ENCODE peak calls at places on chromosomes 11 and 22, in seven cellular contexts. One of them, this sample, is unnamed.

GRCh38 chr11:60710482-60710881 is 11.1 kb downstream of the MS4A8 start:
- DNase-seq in Right ventricle myocardium superior: no peak
- DNase-seq in EL: no peak
- DNase-seq in Ammon's horn: no peak
- DNase-seq in AG10803: no peak
- DNase-seq in A172: no peak
- DNase-seq in T-helper 1 cell: no peak
- DNase-seq in this sample: no peak

GRCh38 chr22:25896098-25896497 is 154.1 kb downstream of the MYO18B start:
- DNase-seq in Right ventricle myocardium superior: no peak
- DNase-seq in AG10803: no peak
- DNase-seq in T-helper 1 cell: no peak
- DNase-seq in Ammon's horn: no peak
- DNase-seq in A172: no peak
- DNase-seq in EL: no peak
- DNase-seq in this sample: no peak

GRCh38 chr11:8371516-8371884 is 107.8 kb upstream of the LMO1 start:
- DNase-seq in EL: no peak
- DNase-seq in Right ventricle myocardium superior: no peak
- DNase-seq in Ammon's horn: no peak
- DNase-seq in AG10803: no peak
- DNase-seq in T-helper 1 cell: no peak
- DNase-seq in A172: no peak
- DNase-seq in this sample: no peak

GRCh38 chr11:71268706-71269321 is 16.4 kb upstream of the SHANK2 start:
- DNase-seq in AG10803: no peak
- DNase-seq in Right ventricle myocardium superior: no peak
- DNase-seq in T-helper 1 cell: no peak
- DNase-seq in Ammon's horn: no peak
- DNase-seq in EL: no peak
- DNase-seq in A172: no peak
- DNase-seq in this sample: no peak

GRCh38 chr22:46187862-46188261 is 37.5 kb downstream of the PPARA start:
- DNase-seq in EL: no peak
- DNase-seq in AG10803: no peak
- DNase-seq in Right ventricle myocardium superior: no peak
- DNase-seq in Ammon's horn: no peak
- DNase-seq in A172: peak; percentile 52
- DNase-seq in T-helper 1 cell: no peak
- DNase-seq in this sample: no peak

GRCh38 chr22:37111156-37111717 is 1.7 kb upstream of the TMPRSS6 start:
- DNase-seq in Right ventricle myocardium superior: no peak
- DNase-seq in EL: no peak
- DNase-seq in AG10803: no peak
- DNase-seq in Ammon's horn: no peak
- DNase-seq in T-helper 1 cell: no peak
- DNase-seq in A172: no peak
- DNase-seq in this sample: no peak

GRCh38 chr11:1763336-1763795 is 361 bp downstream of the CTSD start:
- DNase-seq in Ammon's horn: no peak
- DNase-seq in EL: no peak
- DNase-seq in A172: no peak
- DNase-seq in Right ventricle myocardium superior: no peak
- DNase-seq in AG10803: no peak
- DNase-seq in T-helper 1 cell: no peak
- DNase-seq in this sample: no peak

GRCh38 chr11:48054994-48055291 is 74.6 kb downstream of the PTPRJ start:
- DNase-seq in Right ventricle myocardium superior: no peak
- DNase-seq in AG10803: no peak
- DNase-seq in Ammon's horn: no peak
- DNase-seq in T-helper 1 cell: no peak
- DNase-seq in EL: no peak
- DNase-seq in A172: no peak
- DNase-seq in this sample: no peak

GRCh38 chr11:27857588-27857987 is 157.3 kb upstream of the BDNF start:
- DNase-seq in A172: no peak
- DNase-seq in Right ventricle myocardium superior: no peak
- DNase-seq in EL: no peak
- DNase-seq in T-helper 1 cell: no peak
- DNase-seq in AG10803: no peak
- DNase-seq in Ammon's horn: no peak
- DNase-seq in this sample: no peak

GRCh38 chr11:31940396-31941037 is 129.4 kb upstream of the PAX6 start:
- DNase-seq in EL: peak; percentile 60
- DNase-seq in AG10803: peak; percentile 59
- DNase-seq in A172: peak; percentile 28
- DNase-seq in T-helper 1 cell: no peak
- DNase-seq in Right ventricle myocardium superior: peak; percentile 60
- DNase-seq in Ammon's horn: no peak
- DNase-seq in this sample: no peak

GRCh38 chr11:66996609-66997273 is 21.6 kb downstream of the C11orf86 start:
- DNase-seq in T-helper 1 cell: no peak
- DNase-seq in AG10803: peak; percentile 74
- DNase-seq in A172: peak; percentile 21
- DNase-seq in EL: peak; percentile 55
- DNase-seq in Ammon's horn: no peak
- DNase-seq in Right ventricle myocardium superior: peak; percentile 45
- DNase-seq in this sample: no peak

GRCh38 chr11:100682247-100682969 is 4.7 kb upstream of the ARHGAP42 start:
- DNase-seq in T-helper 1 cell: no peak
- DNase-seq in A172: peak; percentile 26
- DNase-seq in EL: peak; percentile 37
- DNase-seq in Ammon's horn: peak; percentile 33
- DNase-seq in Right ventricle myocardium superior: no peak
- DNase-seq in AG10803: peak; percentile 41
- DNase-seq in this sample: no peak

GRCh38 chr11:76610871-76611475 is 59.6 kb downstream of the LRRC32 start:
- DNase-seq in AG10803: no peak
- DNase-seq in T-helper 1 cell: no peak
- DNase-seq in A172: no peak
- DNase-seq in EL: no peak
- DNase-seq in Ammon's horn: no peak
- DNase-seq in Right ventricle myocardium superior: peak; percentile 58
- DNase-seq in this sample: peak; percentile 28

GRCh38 chr11:75270896-75271415 is 30.4 kb downstream of the TPBGL start:
- DNase-seq in T-helper 1 cell: no peak
- DNase-seq in AG10803: peak; percentile 36
- DNase-seq in Ammon's horn: no peak
- DNase-seq in EL: peak; percentile 19
- DNase-seq in Right ventricle myocardium superior: peak; percentile 9
- DNase-seq in A172: no peak
- DNase-seq in this sample: no peak

GRCh38 chr11:17508306-17508705 is 31.7 kb upstream of the ABCC8 start:
- DNase-seq in Ammon's horn: no peak
- DNase-seq in Right ventricle myocardium superior: peak; percentile 4
- DNase-seq in EL: peak; percentile 40
- DNase-seq in AG10803: no peak
- DNase-seq in A172: peak; percentile 14
- DNase-seq in T-helper 1 cell: no peak
- DNase-seq in this sample: no peak

GRCh38 chr11:70203749-70204465 is 811 bp downstream of the FADD start:
- DNase-seq in A172: peak; percentile 91
- DNase-seq in T-helper 1 cell: peak; percentile 80
- DNase-seq in AG10803: peak; percentile 77
- DNase-seq in Ammon's horn: no peak
- DNase-seq in Right ventricle myocardium superior: no peak
- DNase-seq in EL: peak; percentile 91
- DNase-seq in this sample: peak; percentile 42

GRCh38 chr11:36164522-36165250 is 124.5 kb downstream of the COMMD9 start:
- DNase-seq in T-helper 1 cell: no peak
- DNase-seq in AG10803: no peak
- DNase-seq in Ammon's horn: no peak
- DNase-seq in Right ventricle myocardium superior: no peak
- DNase-seq in EL: peak; percentile 31
- DNase-seq in A172: no peak
- DNase-seq in this sample: peak; percentile 30

GRCh38 chr11:59503276-59503675 is at the start of gene OR4D11:
- DNase-seq in Right ventricle myocardium superior: no peak
- DNase-seq in T-helper 1 cell: no peak
- DNase-seq in AG10803: no peak
- DNase-seq in EL: no peak
- DNase-seq in Ammon's horn: no peak
- DNase-seq in A172: no peak
- DNase-seq in this sample: no peak

GRCh38 chr11:118615282-118615979 is 8.0 kb downstream of the PHLDB1 start:
- DNase-seq in T-helper 1 cell: no peak
- DNase-seq in AG10803: no peak
- DNase-seq in EL: peak; percentile 74
- DNase-seq in Right ventricle myocardium superior: no peak
- DNase-seq in A172: peak; percentile 68
- DNase-seq in Ammon's horn: no peak
- DNase-seq in this sample: peak; percentile 45

GRCh38 chr11:102783720-102784119 is 3.3 kb upstream of the MMP10 start:
- DNase-seq in Right ventricle myocardium superior: no peak
- DNase-seq in T-helper 1 cell: no peak
- DNase-seq in A172: no peak
- DNase-seq in Ammon's horn: no peak
- DNase-seq in EL: no peak
- DNase-seq in AG10803: no peak
- DNase-seq in this sample: no peak

GRCh38 chr22:21947040-21948014 is 5.3 kb downstream of the PPM1F start:
- DNase-seq in EL: peak; percentile 71
- DNase-seq in Ammon's horn: no peak
- DNase-seq in T-helper 1 cell: no peak
- DNase-seq in AG10803: peak; percentile 55
- DNase-seq in Right ventricle myocardium superior: no peak
- DNase-seq in A172: peak; percentile 40
- DNase-seq in this sample: no peak

GRCh38 chr22:36546932-36547331 is 18.0 kb upstream of the EIF3D start:
- DNase-seq in Ammon's horn: no peak
- DNase-seq in AG10803: peak; percentile 67
- DNase-seq in A172: peak; percentile 81
- DNase-seq in EL: peak; percentile 85
- DNase-seq in Right ventricle myocardium superior: no peak
- DNase-seq in T-helper 1 cell: no peak
- DNase-seq in this sample: no peak

GRCh38 chr22:37095113-37095512 is 14.4 kb downstream of the TMPRSS6 start:
- DNase-seq in AG10803: no peak
- DNase-seq in A172: no peak
- DNase-seq in EL: no peak
- DNase-seq in Right ventricle myocardium superior: no peak
- DNase-seq in T-helper 1 cell: no peak
- DNase-seq in Ammon's horn: no peak
- DNase-seq in this sample: no peak

GRCh38 chr11:30596832-30597231 is 10.7 kb upstream of the MPPED2 start:
- DNase-seq in A172: no peak
- DNase-seq in EL: no peak
- DNase-seq in Ammon's horn: no peak
- DNase-seq in Right ventricle myocardium superior: no peak
- DNase-seq in T-helper 1 cell: no peak
- DNase-seq in AG10803: no peak
- DNase-seq in this sample: no peak

GRCh38 chr11:44889266-44889665 is 61.4 kb downstream of the TP53I11 start:
- DNase-seq in Ammon's horn: no peak
- DNase-seq in A172: peak; percentile 15
- DNase-seq in AG10803: peak; percentile 49
- DNase-seq in EL: peak; percentile 73
- DNase-seq in T-helper 1 cell: no peak
- DNase-seq in Right ventricle myocardium superior: no peak
- DNase-seq in this sample: no peak

GRCh38 chr11:110858556-110858921 is 146.3 kb upstream of the ARHGAP20 start:
- DNase-seq in Ammon's horn: no peak
- DNase-seq in EL: no peak
- DNase-seq in T-helper 1 cell: no peak
- DNase-seq in A172: no peak
- DNase-seq in AG10803: peak; percentile 21
- DNase-seq in Right ventricle myocardium superior: peak; percentile 57
- DNase-seq in this sample: no peak

GRCh38 chr22:30325724-30326703 is 727 bp downstream of the TBC1D10A start:
- DNase-seq in T-helper 1 cell: peak; percentile 31
- DNase-seq in Right ventricle myocardium superior: peak; percentile 57
- DNase-seq in EL: peak; percentile 43
- DNase-seq in AG10803: no peak
- DNase-seq in Ammon's horn: no peak
- DNase-seq in A172: no peak
- DNase-seq in this sample: no peak

GRCh38 chr11:117083011-117083940 is 15.0 kb downstream of the SIK3 start:
- DNase-seq in AG10803: peak; percentile 49
- DNase-seq in A172: no peak
- DNase-seq in Ammon's horn: peak; percentile 87
- DNase-seq in T-helper 1 cell: no peak
- DNase-seq in EL: no peak
- DNase-seq in Right ventricle myocardium superior: no peak
- DNase-seq in this sample: no peak

GRCh38 chr11:35473975-35474374 is 51.4 kb downstream of the PAMR1 start:
- DNase-seq in Ammon's horn: no peak
- DNase-seq in A172: no peak
- DNase-seq in AG10803: no peak
- DNase-seq in EL: no peak
- DNase-seq in T-helper 1 cell: no peak
- DNase-seq in Right ventricle myocardium superior: no peak
- DNase-seq in this sample: no peak

GRCh38 chr22:41992496-41992895 is 6.1 kb upstream of the WBP2NL start:
- DNase-seq in T-helper 1 cell: no peak
- DNase-seq in Right ventricle myocardium superior: no peak
- DNase-seq in AG10803: no peak
- DNase-seq in Ammon's horn: no peak
- DNase-seq in EL: no peak
- DNase-seq in A172: no peak
- DNase-seq in this sample: no peak

GRCh38 chr11:42951266-42951665 is 360.5 kb upstream of the API5 start:
- DNase-seq in Ammon's horn: peak; percentile 7
- DNase-seq in A172: no peak
- DNase-seq in Right ventricle myocardium superior: no peak
- DNase-seq in EL: no peak
- DNase-seq in AG10803: no peak
- DNase-seq in T-helper 1 cell: no peak
- DNase-seq in this sample: no peak

GRCh38 chr11:86696451-86696850 is 24.0 kb upstream of the ME3 start:
- DNase-seq in T-helper 1 cell: no peak
- DNase-seq in AG10803: no peak
- DNase-seq in A172: no peak
- DNase-seq in Ammon's horn: no peak
- DNase-seq in Right ventricle myocardium superior: no peak
- DNase-seq in EL: peak; percentile 38
- DNase-seq in this sample: no peak

GRCh38 chr11:113105584-113105983 is 144.4 kb downstream of the NCAM1 start:
- DNase-seq in Right ventricle myocardium superior: no peak
- DNase-seq in A172: peak; percentile 32
- DNase-seq in EL: no peak
- DNase-seq in Ammon's horn: no peak
- DNase-seq in AG10803: peak; percentile 8
- DNase-seq in T-helper 1 cell: no peak
- DNase-seq in this sample: no peak